ENCODE peak calls at places on chromosome 12, in five cellular contexts. One of them, this sample, is unnamed.

GRCh38 chr12:28711411-28711810 is 437.7 kb upstream of the FAR2 start:
- DNase-seq in brain microvascular endothelial cell: no peak
- DNase-seq in astrocyte of the spinal cord: no peak
- DNase-seq in tibial nerve: no peak
- DNase-seq in RCC 7860: no peak
- DNase-seq in this sample: no peak

GRCh38 chr12:126518596-126519200 is 1453.5 kb downstream of the AACS start:
- DNase-seq in RCC 7860: no peak
- DNase-seq in astrocyte of the spinal cord: peak; percentile 61
- DNase-seq in tibial nerve: no peak
- DNase-seq in brain microvascular endothelial cell: no peak
- DNase-seq in this sample: no peak

GRCh38 chr12:4439736-4440135 is 5.9 kb downstream of the FGF6 start:
- DNase-seq in RCC 7860: no peak
- DNase-seq in brain microvascular endothelial cell: no peak
- DNase-seq in tibial nerve: no peak
- DNase-seq in astrocyte of the spinal cord: no peak
- DNase-seq in this sample: no peak

GRCh38 chr12:64571346-64571745 is 38.9 kb upstream of the RASSF3 start:
- DNase-seq in tibial nerve: no peak
- DNase-seq in brain microvascular endothelial cell: no peak
- DNase-seq in RCC 7860: no peak
- DNase-seq in astrocyte of the spinal cord: no peak
- DNase-seq in this sample: no peak

GRCh38 chr12:116159175-116159574 is 118.3 kb downstream of the MED13L start:
- DNase-seq in tibial nerve: no peak
- DNase-seq in brain microvascular endothelial cell: peak; percentile 62
- DNase-seq in astrocyte of the spinal cord: peak; percentile 83
- DNase-seq in RCC 7860: no peak
- DNase-seq in this sample: peak; percentile 25

GRCh38 chr12:42834062-42834461 is 244.5 kb upstream of the PRICKLE1 start:
- DNase-seq in brain microvascular endothelial cell: no peak
- DNase-seq in astrocyte of the spinal cord: no peak
- DNase-seq in RCC 7860: no peak
- DNase-seq in tibial nerve: no peak
- DNase-seq in this sample: no peak

GRCh38 chr12:86647800-86648199 is 391.6 kb upstream of the MGAT4C start:
- DNase-seq in RCC 7860: no peak
- DNase-seq in astrocyte of the spinal cord: no peak
- DNase-seq in brain microvascular endothelial cell: no peak
- DNase-seq in tibial nerve: no peak
- DNase-seq in this sample: no peak

GRCh38 chr12:32569256-32569655 is 109.8 kb upstream of the DNM1L start:
- DNase-seq in tibial nerve: no peak
- DNase-seq in brain microvascular endothelial cell: no peak
- DNase-seq in RCC 7860: no peak
- DNase-seq in astrocyte of the spinal cord: peak; percentile 45
- DNase-seq in this sample: no peak

GRCh38 chr12:128969480-128970055 is 116.3 kb downstream of the GLT1D1 start:
- DNase-seq in tibial nerve: no peak
- DNase-seq in RCC 7860: no peak
- DNase-seq in astrocyte of the spinal cord: no peak
- DNase-seq in brain microvascular endothelial cell: peak; percentile 11
- DNase-seq in this sample: peak; percentile 74

GRCh38 chr12:69897744-69898143 is 72.7 kb downstream of the MYRFL start:
- DNase-seq in brain microvascular endothelial cell: peak; percentile 83
- DNase-seq in tibial nerve: no peak
- DNase-seq in astrocyte of the spinal cord: peak; percentile 98
- DNase-seq in RCC 7860: peak; percentile 37
- DNase-seq in this sample: peak; percentile 19

GRCh38 chr12:57935839-57936512 is 5.4 kb upstream of the ATP23 start:
- DNase-seq in RCC 7860: peak; percentile 92
- DNase-seq in brain microvascular endothelial cell: peak; percentile 92
- DNase-seq in astrocyte of the spinal cord: peak; percentile 92
- DNase-seq in tibial nerve: peak; percentile 86
- DNase-seq in this sample: peak; percentile 95

GRCh38 chr12:51915951-51916350 is 8.6 kb downstream of the ACVRL1 start:
- DNase-seq in brain microvascular endothelial cell: no peak
- DNase-seq in tibial nerve: no peak
- DNase-seq in astrocyte of the spinal cord: no peak
- DNase-seq in RCC 7860: no peak
- DNase-seq in this sample: no peak

GRCh38 chr12:95548056-95548538 is 3.2 kb downstream of the USP44 start:
- DNase-seq in RCC 7860: no peak
- DNase-seq in tibial nerve: peak; percentile 19
- DNase-seq in brain microvascular endothelial cell: no peak
- DNase-seq in astrocyte of the spinal cord: no peak
- DNase-seq in this sample: peak; percentile 24

GRCh38 chr12:32588604-32589003 is 90.5 kb upstream of the DNM1L start:
- DNase-seq in brain microvascular endothelial cell: no peak
- DNase-seq in RCC 7860: no peak
- DNase-seq in tibial nerve: no peak
- DNase-seq in astrocyte of the spinal cord: no peak
- DNase-seq in this sample: no peak

GRCh38 chr12:66776974-66777373 is 98.1 kb upstream of the GRIP1 start:
- DNase-seq in RCC 7860: no peak
- DNase-seq in brain microvascular endothelial cell: no peak
- DNase-seq in astrocyte of the spinal cord: no peak
- DNase-seq in tibial nerve: no peak
- DNase-seq in this sample: no peak

GRCh38 chr12:57171668-57172067 is 24.2 kb upstream of the LRP1-AS start:
- DNase-seq in astrocyte of the spinal cord: no peak
- DNase-seq in RCC 7860: no peak
- DNase-seq in brain microvascular endothelial cell: no peak
- DNase-seq in tibial nerve: peak; percentile 35
- DNase-seq in this sample: peak; percentile 59

GRCh38 chr12:65821336-65821735 is 2.9 kb upstream of the HMGA2 start:
- DNase-seq in tibial nerve: no peak
- DNase-seq in RCC 7860: no peak
- DNase-seq in brain microvascular endothelial cell: no peak
- DNase-seq in astrocyte of the spinal cord: no peak
- DNase-seq in this sample: no peak

GRCh38 chr12:45509187-45509586 is 220.3 kb upstream of the ARID2 start:
- DNase-seq in brain microvascular endothelial cell: no peak
- DNase-seq in tibial nerve: no peak
- DNase-seq in RCC 7860: no peak
- DNase-seq in astrocyte of the spinal cord: no peak
- DNase-seq in this sample: no peak

GRCh38 chr12:18810537-18811253 is 72.8 kb downstream of the CAPZA3 start:
- DNase-seq in astrocyte of the spinal cord: no peak
- DNase-seq in tibial nerve: no peak
- DNase-seq in RCC 7860: no peak
- DNase-seq in brain microvascular endothelial cell: no peak
- DNase-seq in this sample: no peak

GRCh38 chr12:81450920-81451739 is 308.0 kb downstream of the PPFIA2 start:
- DNase-seq in tibial nerve: peak; percentile 55
- DNase-seq in astrocyte of the spinal cord: peak; percentile 77
- DNase-seq in brain microvascular endothelial cell: peak; percentile 79
- DNase-seq in RCC 7860: peak; percentile 23
- DNase-seq in this sample: peak; percentile 83

This sample was measured in hepatocyte.